ENCODE peak calls at places on chromosomes 13 and 19, in four cellular contexts. Q is HAP-1; O is stimulated activated CD8-positive, alpha-beta memory T cell treated with anti-CD3 and anti-CD28 coated beads, Interleukin-4, amount 100 ng/mL, for 1 hour; W is A549. U is an unnamed sample.

GRCh38 chr13:50126378-50127016 is 111.3 kb downstream of the KCNRG start:
- DNase-seq in Q (no peak), O (no peak), W (peak; percentile 26), U (no peak)

GRCh38 chr13:30314562-30314961 is 7.2 kb upstream of the KATNAL1 start:
- DNase-seq in Q (no peak), O (no peak), W (no peak), U (no peak)

GRCh38 chr13:77033717-77034302 is 6.9 kb upstream of the FBXL3 start:
- DNase-seq in Q (no peak), O (no peak), W (no peak), U (no peak)

GRCh38 chr19:13537454-13537853 is 31.2 kb upstream of the CACNA1A start:
- DNase-seq in Q (no peak), O (no peak), W (no peak), U (no peak)

GRCh38 chr19:1649706-1650626 is 2.4 kb downstream of the TCF3 start:
- DNase-seq in Q (no peak), O (no peak), W (no peak), U (no peak)

GRCh38 chr13:98222081-98222554 is 45.0 kb upstream of the RNF113B start:
- DNase-seq in Q (no peak), O (no peak), W (no peak), U (no peak)

GRCh38 chr19:42132030-42132628 is at the start of gene POU2F2:
- DNase-seq in Q (no peak), O (peak; percentile 83), W (no peak), U (no peak)

GRCh38 chr13:65597839-65598818 is 1632.0 kb downstream of the PCDH9 start:
- DNase-seq in Q (no peak), O (no peak), W (no peak), U (no peak)

GRCh38 chr13:113621046-113621445 is 36.5 kb downstream of the TFDP1 start:
- DNase-seq in Q (no peak), O (no peak), W (no peak), U (no peak)

GRCh38 chr13:19818223-19818842 is 35.6 kb upstream of the PSPC1 start:
- DNase-seq in Q (no peak), O (no peak), W (peak; percentile 7), U (peak; percentile 11)

GRCh38 chr13:37656247-37656940 is 57.8 kb upstream of the POSTN start:
- DNase-seq in Q (no peak), O (no peak), W (peak; percentile 15), U (peak; percentile 1)

GRCh38 chr19:58182577-58182988 is 278 bp upstream of the ZNF274 start:
- DNase-seq in Q (peak; percentile 68), O (peak; percentile 70), W (no peak), U (no peak)

GRCh38 chr19:10654610-10655456 is 687 bp downstream of the ILF3 start:
- DNase-seq in Q (peak; percentile 45), O (peak; percentile 33), W (peak; percentile 64), U (peak; percentile 41)

GRCh38 chr19:7230826-7231225 is 63.4 kb downstream of the INSR start:
- DNase-seq in Q (no peak), O (no peak), W (no peak), U (no peak)

GRCh38 chr19:17325881-17326594 is 8.6 kb downstream of the ANO8 start:
- DNase-seq in Q (no peak), O (no peak), W (no peak), U (no peak)

GRCh38 chr13:108943842-108944241 is 314.4 kb downstream of the MYO16 start:
- DNase-seq in Q (no peak), O (no peak), W (no peak), U (no peak)

GRCh38 chr13:71378992-71379905 is 487.8 kb downstream of the DACH1 start:
- DNase-seq in Q (peak; percentile 61), O (no peak), W (no peak), U (no peak)

GRCh38 chr13:48862572-48862971 is 113.1 kb upstream of the FNDC3A start:
- DNase-seq in Q (no peak), O (no peak), W (no peak), U (no peak)

GRCh38 chr13:98822238-98822606 is 69.8 kb upstream of the SLC15A1 start:
- DNase-seq in Q (no peak), O (no peak), W (no peak), U (no peak)

GRCh38 chr13:76885203-76886004 is 801 bp downstream of the KCTD12 start:
- DNase-seq in Q (no peak), O (no peak), W (peak; percentile 19), U (peak; percentile 47)

GRCh38 chr19:2247433-2248101 is 1.6 kb upstream of the AMH start:
- DNase-seq in Q (no peak), O (no peak), W (no peak), U (no peak)

GRCh38 chr19:30393046-30393445 is 20.9 kb downstream of the ZNF536 start:
- DNase-seq in Q (no peak), O (no peak), W (no peak), U (no peak)

GRCh38 chr19:664913-665443 is 2.0 kb upstream of the RNF126 start:
- DNase-seq in Q (peak; percentile 82), O (peak; percentile 64), W (peak; percentile 86), U (peak; percentile 87)

GRCh38 chr13:45178349-45179142 is 22.3 kb downstream of the KCTD4 start:
- DNase-seq in Q (no peak), O (no peak), W (no peak), U (no peak)

GRCh38 chr13:85597790-85598500 is 201.3 kb downstream of the SLITRK6 start:
- DNase-seq in Q (no peak), O (no peak), W (no peak), U (no peak)

GRCh38 chr19:872266-872951 is 12.9 kb downstream of the CFD start:
- DNase-seq in Q (peak; percentile 82), O (peak; percentile 66), W (no peak), U (peak; percentile 34)

GRCh38 chr13:29743229-29743786 is 107.1 kb downstream of the UBL3 start:
- DNase-seq in Q (no peak), O (no peak), W (no peak), U (no peak)

GRCh38 chr13:113742000-113742441 is 17.0 kb upstream of the TMEM255B start:
- DNase-seq in Q (peak; percentile 16), O (no peak), W (no peak), U (peak; percentile 37)

GRCh38 chr19:40623403-40624239 is 22.5 kb downstream of the LTBP4 start:
- DNase-seq in Q (peak; percentile 88), O (no peak), W (peak; percentile 90), U (no peak)

U was measured in Calu3.